ENCODE peak calls at places on chromosome 10, in five cellular contexts. One of them, this sample, is unnamed.
A peak's percentile ranks its signal among the peaks of the same experiment; 100 is the strongest.

GRCh38 chr10:24721254-24722106 is 2.2 kb downstream of the ARHGAP21 start:
- DNase-seq in WTC11: peak; percentile 28
- DNase-seq in uterus: peak; percentile 24
- DNase-seq in H9: peak; percentile 43
- DNase-seq in activated B cell treated with CpG ODN at 0.5 μM for 24 hours: no peak
- DNase-seq in this sample: no peak

GRCh38 chr10:7666253-7667023 is at the start of gene ITIH5:
- DNase-seq in WTC11: peak; percentile 50
- DNase-seq in uterus: peak; percentile 28
- DNase-seq in activated B cell treated with CpG ODN at 0.5 μM for 24 hours: no peak
- DNase-seq in H9: peak; percentile 53
- DNase-seq in this sample: no peak

GRCh38 chr10:132942101-132942739 is at the start of gene CFAP46:
- DNase-seq in uterus: no peak
- DNase-seq in activated B cell treated with CpG ODN at 0.5 μM for 24 hours: peak; percentile 44
- DNase-seq in WTC11: peak; percentile 77
- DNase-seq in H9: peak; percentile 78
- DNase-seq in this sample: peak; percentile 70

GRCh38 chr10:61211468-61211867 is 241.7 kb downstream of the TMEM26 start:
- DNase-seq in activated B cell treated with CpG ODN at 0.5 μM for 24 hours: no peak
- DNase-seq in uterus: no peak
- DNase-seq in H9: no peak
- DNase-seq in WTC11: no peak
- DNase-seq in this sample: no peak

GRCh38 chr10:86331861-86332260 is 34.7 kb downstream of the GRID1 start:
- DNase-seq in WTC11: no peak
- DNase-seq in activated B cell treated with CpG ODN at 0.5 μM for 24 hours: no peak
- DNase-seq in H9: no peak
- DNase-seq in uterus: no peak
- DNase-seq in this sample: no peak

GRCh38 chr10:104303594-104304178 is 34.6 kb downstream of the ITPRIP start:
- DNase-seq in uterus: no peak
- DNase-seq in WTC11: no peak
- DNase-seq in activated B cell treated with CpG ODN at 0.5 μM for 24 hours: no peak
- DNase-seq in H9: no peak
- DNase-seq in this sample: no peak

GRCh38 chr10:75234683-75235374 is 928 bp downstream of the COMTD1 start:
- DNase-seq in uterus: peak; percentile 39
- DNase-seq in H9: peak; percentile 73
- DNase-seq in WTC11: peak; percentile 70
- DNase-seq in activated B cell treated with CpG ODN at 0.5 μM for 24 hours: no peak
- DNase-seq in this sample: peak; percentile 64

GRCh38 chr10:102291221-102291905 is 46.0 kb downstream of the GBF1 start:
- DNase-seq in activated B cell treated with CpG ODN at 0.5 μM for 24 hours: no peak
- DNase-seq in WTC11: no peak
- DNase-seq in uterus: no peak
- DNase-seq in H9: no peak
- DNase-seq in this sample: no peak

GRCh38 chr10:92891885-92892705 is 43.8 kb downstream of the EXOC6 start:
- DNase-seq in WTC11: no peak
- DNase-seq in uterus: peak; percentile 22
- DNase-seq in H9: peak; percentile 62
- DNase-seq in activated B cell treated with CpG ODN at 0.5 μM for 24 hours: no peak
- DNase-seq in this sample: peak; percentile 54

GRCh38 chr10:22816298-22816653 is 101.9 kb upstream of the PIP4K2A start:
- DNase-seq in uterus: no peak
- DNase-seq in activated B cell treated with CpG ODN at 0.5 μM for 24 hours: no peak
- DNase-seq in WTC11: no peak
- DNase-seq in H9: no peak
- DNase-seq in this sample: no peak

GRCh38 chr10:7054915-7055314 is 355.9 kb downstream of the SFMBT2 start:
- DNase-seq in activated B cell treated with CpG ODN at 0.5 μM for 24 hours: no peak
- DNase-seq in uterus: no peak
- DNase-seq in WTC11: peak; percentile 26
- DNase-seq in H9: no peak
- DNase-seq in this sample: no peak

GRCh38 chr10:56823849-56824248 is 462.8 kb upstream of the ZWINT start:
- DNase-seq in WTC11: no peak
- DNase-seq in activated B cell treated with CpG ODN at 0.5 μM for 24 hours: no peak
- DNase-seq in uterus: no peak
- DNase-seq in H9: no peak
- DNase-seq in this sample: no peak
- TF ChIP-seq CTCF in WTC11: peak; percentile 25
- TF ChIP-seq CTCF in activated B cell treated with CpG ODN at 0.5 μM for 24 hours: no peak
- TF ChIP-seq CTCF in uterus: no peak
- TF ChIP-seq CTCF in H9: peak; percentile 68
- TF ChIP-seq CTCF in this sample: no peak

GRCh38 chr10:84820121-84820520 is 491.7 kb downstream of the CCSER2 start:
- DNase-seq in uterus: no peak
- DNase-seq in WTC11: no peak
- DNase-seq in activated B cell treated with CpG ODN at 0.5 μM for 24 hours: no peak
- DNase-seq in H9: no peak
- DNase-seq in this sample: no peak
- TF ChIP-seq CTCF in uterus: no peak
- TF ChIP-seq CTCF in WTC11: no peak
- TF ChIP-seq CTCF in activated B cell treated with CpG ODN at 0.5 μM for 24 hours: no peak
- TF ChIP-seq CTCF in H9: no peak
- TF ChIP-seq CTCF in this sample: no peak

GRCh38 chr10:98416589-98416988 is 1.6 kb upstream of the PYROXD2 start:
- DNase-seq in WTC11: no peak
- DNase-seq in activated B cell treated with CpG ODN at 0.5 μM for 24 hours: no peak
- DNase-seq in uterus: no peak
- DNase-seq in H9: no peak
- DNase-seq in this sample: no peak

GRCh38 chr10:98416989-98417388 is 2.0 kb upstream of the PYROXD2 start:
- DNase-seq in WTC11: no peak
- DNase-seq in H9: no peak
- DNase-seq in activated B cell treated with CpG ODN at 0.5 μM for 24 hours: no peak
- DNase-seq in uterus: no peak
- DNase-seq in this sample: no peak

GRCh38 chr10:98414578-98414931 is 427 bp downstream of the PYROXD2 start:
- DNase-seq in H9: no peak
- DNase-seq in activated B cell treated with CpG ODN at 0.5 μM for 24 hours: no peak
- DNase-seq in uterus: no peak
- DNase-seq in WTC11: no peak
- DNase-seq in this sample: no peak

GRCh38 chr10:98415710-98416077 is 712 bp upstream of the PYROXD2 start:
- DNase-seq in uterus: no peak
- DNase-seq in WTC11: no peak
- DNase-seq in H9: no peak
- DNase-seq in activated B cell treated with CpG ODN at 0.5 μM for 24 hours: no peak
- DNase-seq in this sample: no peak

GRCh38 chr10:98414932-98415709 is at the start of gene PYROXD2:
- DNase-seq in H9: peak; percentile 94
- DNase-seq in activated B cell treated with CpG ODN at 0.5 μM for 24 hours: no peak
- DNase-seq in WTC11: peak; percentile 78
- DNase-seq in uterus: peak; percentile 92
- DNase-seq in this sample: peak; percentile 95
- TF ChIP-seq CTCF in H9: no peak
- TF ChIP-seq CTCF in activated B cell treated with CpG ODN at 0.5 μM for 24 hours: no peak
- TF ChIP-seq CTCF in WTC11: no peak
- TF ChIP-seq CTCF in uterus: no peak
- TF ChIP-seq CTCF in this sample: no peak

GRCh38 chr10:17229967-17230682 is 2.1 kb downstream of the VIM start:
- DNase-seq in H9: peak; percentile 89
- DNase-seq in uterus: peak; percentile 81
- DNase-seq in activated B cell treated with CpG ODN at 0.5 μM for 24 hours: peak; percentile 84
- DNase-seq in WTC11: peak; percentile 87
- DNase-seq in this sample: peak; percentile 85
- TF ChIP-seq CTCF in H9: no peak
- TF ChIP-seq CTCF in uterus: no peak
- TF ChIP-seq CTCF in activated B cell treated with CpG ODN at 0.5 μM for 24 hours: no peak
- TF ChIP-seq CTCF in WTC11: no peak
- TF ChIP-seq CTCF in this sample: no peak

GRCh38 chr10:97498076-97498840 is at the start of gene MMS19:
- DNase-seq in uterus: peak; percentile 100
- DNase-seq in activated B cell treated with CpG ODN at 0.5 μM for 24 hours: peak; percentile 100
- DNase-seq in WTC11: peak; percentile 100
- DNase-seq in H9: peak; percentile 98
- DNase-seq in this sample: peak; percentile 100
- TF ChIP-seq CTCF in uterus: no peak
- TF ChIP-seq CTCF in activated B cell treated with CpG ODN at 0.5 μM for 24 hours: no peak
- TF ChIP-seq CTCF in WTC11: no peak
- TF ChIP-seq CTCF in H9: peak; percentile 13
- TF ChIP-seq CTCF in this sample: no peak

GRCh38 chr10:66472156-66472555 is 453.7 kb upstream of the LRRTM3 start:
- DNase-seq in uterus: no peak
- DNase-seq in WTC11: no peak
- DNase-seq in H9: no peak
- DNase-seq in activated B cell treated with CpG ODN at 0.5 μM for 24 hours: no peak
- DNase-seq in this sample: no peak
- TF ChIP-seq CTCF in uterus: no peak
- TF ChIP-seq CTCF in WTC11: no peak
- TF ChIP-seq CTCF in H9: no peak
- TF ChIP-seq CTCF in activated B cell treated with CpG ODN at 0.5 μM for 24 hours: no peak
- TF ChIP-seq CTCF in this sample: no peak

GRCh38 chr10:120283093-120283492 is 173.9 kb upstream of the PLPP4 start:
- DNase-seq in WTC11: no peak
- DNase-seq in H9: no peak
- DNase-seq in uterus: no peak
- DNase-seq in activated B cell treated with CpG ODN at 0.5 μM for 24 hours: no peak
- DNase-seq in this sample: no peak

GRCh38 chr10:120282421-120282820 is 174.6 kb upstream of the PLPP4 start:
- DNase-seq in H9: no peak
- DNase-seq in activated B cell treated with CpG ODN at 0.5 μM for 24 hours: no peak
- DNase-seq in uterus: no peak
- DNase-seq in WTC11: no peak
- DNase-seq in this sample: no peak

GRCh38 chr10:120278069-120278468 is 179.0 kb upstream of the PLPP4 start:
- DNase-seq in activated B cell treated with CpG ODN at 0.5 μM for 24 hours: no peak
- DNase-seq in H9: no peak
- DNase-seq in WTC11: no peak
- DNase-seq in uterus: no peak
- DNase-seq in this sample: no peak

GRCh38 chr10:120279196-120279595 is 177.8 kb upstream of the PLPP4 start:
- DNase-seq in uterus: no peak
- DNase-seq in activated B cell treated with CpG ODN at 0.5 μM for 24 hours: no peak
- DNase-seq in H9: no peak
- DNase-seq in WTC11: no peak
- DNase-seq in this sample: no peak
- TF ChIP-seq CTCF in uterus: no peak
- TF ChIP-seq CTCF in activated B cell treated with CpG ODN at 0.5 μM for 24 hours: no peak
- TF ChIP-seq CTCF in H9: no peak
- TF ChIP-seq CTCF in WTC11: no peak
- TF ChIP-seq CTCF in this sample: no peak

DNA sequence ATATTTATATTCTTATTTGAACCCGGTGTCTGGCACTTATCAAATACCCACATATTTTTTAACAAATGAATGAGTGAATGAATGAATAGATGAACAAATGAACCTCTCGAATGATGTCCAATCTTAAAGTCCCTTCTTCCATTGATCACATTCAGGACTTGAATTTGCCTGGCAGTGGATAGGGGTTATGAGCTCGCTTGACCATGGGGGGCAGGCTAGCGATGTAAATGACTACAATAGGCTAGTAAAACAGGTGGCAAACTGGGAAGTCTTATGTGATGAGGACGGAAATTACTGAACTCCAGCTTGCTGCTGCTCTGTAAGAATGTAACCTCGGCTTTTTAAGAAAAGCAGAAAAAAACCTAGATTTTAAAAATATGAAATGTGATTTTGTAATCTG is 247.7 kb upstream of the DKK1 start:
- DNase-seq in uterus: no peak
- DNase-seq in WTC11: peak; percentile 45
- DNase-seq in H9: peak; percentile 31
- DNase-seq in activated B cell treated with CpG ODN at 0.5 μM for 24 hours: no peak
- DNase-seq in this sample: no peak
- TF ChIP-seq CTCF in uterus: no peak
- TF ChIP-seq CTCF in WTC11: peak; percentile 39
- TF ChIP-seq CTCF in H9: peak; percentile 55
- TF ChIP-seq CTCF in activated B cell treated with CpG ODN at 0.5 μM for 24 hours: no peak
- TF ChIP-seq CTCF in this sample: peak; percentile 5

DNA sequence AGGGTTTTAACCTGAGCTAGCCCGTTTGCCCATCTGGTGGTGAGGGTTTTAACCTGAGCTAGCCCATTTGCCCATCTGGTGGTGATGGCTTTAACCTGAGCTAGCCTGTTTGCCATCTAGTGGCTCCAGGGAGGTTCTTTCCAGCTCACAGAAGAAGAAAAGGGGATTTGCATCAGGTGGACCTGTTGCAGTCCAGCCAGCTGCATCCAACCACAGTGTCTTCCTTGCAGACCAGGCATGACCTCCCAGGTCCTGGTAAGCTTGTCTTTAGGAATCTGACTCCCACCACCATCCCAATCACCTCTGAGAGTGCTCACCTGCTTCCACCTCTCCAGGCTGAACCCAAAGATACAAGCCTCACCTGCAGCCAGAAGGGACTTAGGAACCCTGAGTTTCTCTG is 62.4 kb upstream of the EMX2 start:
- DNase-seq in H9: no peak
- DNase-seq in WTC11: no peak
- DNase-seq in activated B cell treated with CpG ODN at 0.5 μM for 24 hours: no peak
- DNase-seq in uterus: no peak
- DNase-seq in this sample: no peak
- TF ChIP-seq CTCF in H9: no peak
- TF ChIP-seq CTCF in WTC11: no peak
- TF ChIP-seq CTCF in activated B cell treated with CpG ODN at 0.5 μM for 24 hours: no peak
- TF ChIP-seq CTCF in uterus: no peak
- TF ChIP-seq CTCF in this sample: no peak

GRCh38 chr10:120607016-120607709 is 150.1 kb downstream of the PLPP4 start:
- DNase-seq in activated B cell treated with CpG ODN at 0.5 μM for 24 hours: no peak
- DNase-seq in uterus: no peak
- DNase-seq in WTC11: no peak
- DNase-seq in H9: no peak
- DNase-seq in this sample: no peak
- TF ChIP-seq CTCF in activated B cell treated with CpG ODN at 0.5 μM for 24 hours: no peak
- TF ChIP-seq CTCF in uterus: no peak
- TF ChIP-seq CTCF in WTC11: no peak
- TF ChIP-seq CTCF in H9: no peak
- TF ChIP-seq CTCF in this sample: no peak

This sample was measured in psoas muscle.